ENCODE peak calls at places on chromosome 9, in eight cellular contexts. One of them, this sample, is unnamed.

GRCh38 chr9:133812077-133812868 is 74.1 kb upstream of the SARDH start:
- DNase-seq in gastrocnemius medialis: no peak
- DNase-seq in stomach: no peak
- DNase-seq in lower leg skin: no peak
- DNase-seq in A549: no peak
- DNase-seq in heart left ventricle: no peak
- DNase-seq in adrenal gland: no peak
- DNase-seq in tibial nerve: no peak
- DNase-seq in this sample: no peak

GRCh38 chr9:101462558-101462957 is 27.0 kb upstream of the ALDOB start:
- DNase-seq in gastrocnemius medialis: no peak
- DNase-seq in stomach: no peak
- DNase-seq in lower leg skin: no peak
- DNase-seq in A549: no peak
- DNase-seq in heart left ventricle: no peak
- DNase-seq in adrenal gland: no peak
- DNase-seq in tibial nerve: no peak
- DNase-seq in this sample: no peak

GRCh38 chr9:93684806-93685553 is 108.6 kb downstream of the PHF2 start:
- DNase-seq in gastrocnemius medialis: no peak
- DNase-seq in stomach: no peak
- DNase-seq in lower leg skin: no peak
- DNase-seq in A549: no peak
- DNase-seq in heart left ventricle: peak
- DNase-seq in adrenal gland: no peak
- DNase-seq in tibial nerve: peak
- DNase-seq in this sample: no peak

GRCh38 chr9:105842023-105842644 is 147.8 kb downstream of the TMEM38B start:
- DNase-seq in gastrocnemius medialis: no peak
- DNase-seq in stomach: no peak
- DNase-seq in lower leg skin: no peak
- DNase-seq in A549: peak
- DNase-seq in heart left ventricle: no peak
- DNase-seq in adrenal gland: peak
- DNase-seq in tibial nerve: no peak
- DNase-seq in this sample: no peak

GRCh38 chr9:93574900-93575705 is 1.3 kb upstream of the PHF2 start:
- DNase-seq in gastrocnemius medialis: no peak
- DNase-seq in stomach: peak
- DNase-seq in lower leg skin: no peak
- DNase-seq in A549: no peak
- DNase-seq in heart left ventricle: no peak
- DNase-seq in adrenal gland: peak
- DNase-seq in tibial nerve: no peak
- DNase-seq in this sample: no peak

GRCh38 chr9:34326690-34327089 is 2.4 kb downstream of the KIF24 start:
- DNase-seq in gastrocnemius medialis: no peak
- DNase-seq in stomach: no peak
- DNase-seq in lower leg skin: no peak
- DNase-seq in A549: no peak
- DNase-seq in heart left ventricle: no peak
- DNase-seq in adrenal gland: no peak
- DNase-seq in tibial nerve: no peak
- DNase-seq in this sample: no peak

GRCh38 chr9:88684046-88684445 is 149.1 kb downstream of the NXNL2 start:
- DNase-seq in gastrocnemius medialis: no peak
- DNase-seq in stomach: no peak
- DNase-seq in lower leg skin: no peak
- DNase-seq in A549: no peak
- DNase-seq in heart left ventricle: no peak
- DNase-seq in adrenal gland: no peak
- DNase-seq in tibial nerve: no peak
- DNase-seq in this sample: no peak

GRCh38 chr9:69339620-69340019 is 14.6 kb downstream of the ENTREP1 start:
- DNase-seq in gastrocnemius medialis: no peak
- DNase-seq in stomach: no peak
- DNase-seq in lower leg skin: no peak
- DNase-seq in A549: no peak
- DNase-seq in heart left ventricle: no peak
- DNase-seq in adrenal gland: no peak
- DNase-seq in tibial nerve: no peak
- DNase-seq in this sample: no peak

GRCh38 chr9:112103405-112103804 is 71.7 kb downstream of the SUSD1 start:
- DNase-seq in gastrocnemius medialis: no peak
- DNase-seq in stomach: no peak
- DNase-seq in lower leg skin: no peak
- DNase-seq in A549: no peak
- DNase-seq in heart left ventricle: no peak
- DNase-seq in adrenal gland: no peak
- DNase-seq in tibial nerve: no peak
- DNase-seq in this sample: no peak

GRCh38 chr9:76810377-76810957 is 46.2 kb downstream of the PCA3 start:
- DNase-seq in gastrocnemius medialis: peak
- DNase-seq in stomach: no peak
- DNase-seq in lower leg skin: peak
- DNase-seq in A549: peak
- DNase-seq in heart left ventricle: no peak
- DNase-seq in adrenal gland: peak
- DNase-seq in tibial nerve: peak
- DNase-seq in this sample: no peak

GRCh38 chr9:89445801-89446228 is 52.1 kb downstream of the SEMA4D start:
- DNase-seq in gastrocnemius medialis: no peak
- DNase-seq in stomach: no peak
- DNase-seq in lower leg skin: no peak
- DNase-seq in A549: no peak
- DNase-seq in heart left ventricle: no peak
- DNase-seq in adrenal gland: no peak
- DNase-seq in tibial nerve: no peak
- DNase-seq in this sample: no peak

GRCh38 chr9:92245005-92245797 is 48.3 kb downstream of the IARS1 start:
- DNase-seq in gastrocnemius medialis: no peak
- DNase-seq in stomach: no peak
- DNase-seq in lower leg skin: no peak
- DNase-seq in A549: no peak
- DNase-seq in heart left ventricle: no peak
- DNase-seq in adrenal gland: no peak
- DNase-seq in tibial nerve: no peak
- DNase-seq in this sample: no peak

GRCh38 chr9:91992636-91993035 is 42.6 kb upstream of the ROR2 start:
- DNase-seq in gastrocnemius medialis: no peak
- DNase-seq in stomach: no peak
- DNase-seq in lower leg skin: peak
- DNase-seq in A549: peak
- DNase-seq in heart left ventricle: no peak
- DNase-seq in adrenal gland: no peak
- DNase-seq in tibial nerve: no peak
- DNase-seq in this sample: no peak

GRCh38 chr9:115396071-115396529 is 278.1 kb upstream of the TNC start:
- DNase-seq in gastrocnemius medialis: no peak
- DNase-seq in stomach: no peak
- DNase-seq in lower leg skin: no peak
- DNase-seq in A549: no peak
- DNase-seq in heart left ventricle: no peak
- DNase-seq in adrenal gland: no peak
- DNase-seq in tibial nerve: no peak
- DNase-seq in this sample: no peak

GRCh38 chr9:100324594-100325200 is 28.0 kb downstream of the TEX10 start:
- DNase-seq in gastrocnemius medialis: no peak
- DNase-seq in stomach: no peak
- DNase-seq in lower leg skin: no peak
- DNase-seq in A549: peak
- DNase-seq in heart left ventricle: no peak
- DNase-seq in adrenal gland: no peak
- DNase-seq in tibial nerve: no peak
- DNase-seq in this sample: no peak

GRCh38 chr9:17470449-17470848 is 108.4 kb upstream of the SH3GL2 start:
- DNase-seq in gastrocnemius medialis: no peak
- DNase-seq in stomach: no peak
- DNase-seq in lower leg skin: no peak
- DNase-seq in A549: no peak
- DNase-seq in heart left ventricle: no peak
- DNase-seq in adrenal gland: no peak
- DNase-seq in tibial nerve: no peak
- DNase-seq in this sample: no peak

DNA sequence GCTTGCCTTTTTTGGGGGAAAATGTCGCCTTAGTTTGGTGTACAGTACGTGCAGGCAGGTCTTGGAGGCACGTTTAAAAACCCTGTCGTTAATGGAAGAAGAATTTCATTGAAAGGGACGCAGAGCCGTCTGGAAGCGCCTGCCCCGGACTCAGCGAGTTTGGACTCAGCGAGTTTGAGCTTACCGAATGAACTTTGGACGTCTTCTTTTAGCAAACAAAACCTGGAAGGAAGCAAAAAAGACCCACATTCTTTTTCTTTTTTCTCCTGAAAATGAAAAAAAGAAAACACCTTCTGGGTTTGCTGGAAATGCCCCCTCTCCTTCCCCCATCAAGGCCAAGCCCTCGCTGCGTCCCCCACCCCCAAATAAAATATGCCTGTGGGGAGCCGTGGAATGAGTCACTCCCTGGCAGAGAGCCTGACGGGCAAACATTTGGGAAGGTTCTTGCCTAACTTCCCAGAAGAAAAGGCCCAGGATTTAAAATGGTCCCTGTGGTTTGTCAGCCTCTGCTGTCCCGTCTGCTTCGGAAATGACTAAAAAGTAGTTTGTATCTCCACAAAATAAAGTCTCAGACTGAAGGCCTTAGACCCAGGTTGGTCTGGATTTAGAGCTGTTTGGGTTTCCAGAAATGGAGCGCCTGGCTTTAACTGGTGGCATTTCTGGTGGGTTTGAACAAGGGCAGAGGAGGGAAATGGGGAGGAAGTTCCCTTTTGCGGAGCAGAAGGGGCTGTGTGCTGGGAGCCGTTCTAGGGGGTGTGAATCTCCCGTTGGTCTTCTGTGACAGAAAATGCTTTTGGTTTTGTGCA is 1.7 kb downstream of the NEK6 start:
- DNase-seq in gastrocnemius medialis: peak
- DNase-seq in stomach: peak
- DNase-seq in lower leg skin: peak
- DNase-seq in A549: peak
- DNase-seq in heart left ventricle: peak
- DNase-seq in adrenal gland: peak
- DNase-seq in tibial nerve: peak
- DNase-seq in this sample: peak
- TF ChIP-seq POLR2A in gastrocnemius medialis: no peak
- TF ChIP-seq POLR2A in stomach: no peak
- TF ChIP-seq POLR2A in lower leg skin: no peak
- TF ChIP-seq POLR2A in A549: no peak
- TF ChIP-seq POLR2A in heart left ventricle: no peak
- TF ChIP-seq POLR2A in adrenal gland: no peak
- TF ChIP-seq POLR2A in tibial nerve: peak
- TF ChIP-seq POLR2A in this sample: no peak

GRCh38 chr9:31394040-31394473 is 990.4 kb upstream of the ACO1 start:
- DNase-seq in gastrocnemius medialis: no peak
- DNase-seq in stomach: no peak
- DNase-seq in lower leg skin: no peak
- DNase-seq in A549: no peak
- DNase-seq in heart left ventricle: no peak
- DNase-seq in adrenal gland: no peak
- DNase-seq in tibial nerve: no peak
- DNase-seq in this sample: no peak
- TF ChIP-seq CTCF in gastrocnemius medialis: no peak
- TF ChIP-seq CTCF in stomach: no peak
- TF ChIP-seq CTCF in lower leg skin: no peak
- TF ChIP-seq CTCF in A549: no peak
- TF ChIP-seq CTCF in heart left ventricle: no peak
- TF ChIP-seq CTCF in adrenal gland: no peak
- TF ChIP-seq CTCF in tibial nerve: no peak
- TF ChIP-seq CTCF in this sample: no peak

DNA sequence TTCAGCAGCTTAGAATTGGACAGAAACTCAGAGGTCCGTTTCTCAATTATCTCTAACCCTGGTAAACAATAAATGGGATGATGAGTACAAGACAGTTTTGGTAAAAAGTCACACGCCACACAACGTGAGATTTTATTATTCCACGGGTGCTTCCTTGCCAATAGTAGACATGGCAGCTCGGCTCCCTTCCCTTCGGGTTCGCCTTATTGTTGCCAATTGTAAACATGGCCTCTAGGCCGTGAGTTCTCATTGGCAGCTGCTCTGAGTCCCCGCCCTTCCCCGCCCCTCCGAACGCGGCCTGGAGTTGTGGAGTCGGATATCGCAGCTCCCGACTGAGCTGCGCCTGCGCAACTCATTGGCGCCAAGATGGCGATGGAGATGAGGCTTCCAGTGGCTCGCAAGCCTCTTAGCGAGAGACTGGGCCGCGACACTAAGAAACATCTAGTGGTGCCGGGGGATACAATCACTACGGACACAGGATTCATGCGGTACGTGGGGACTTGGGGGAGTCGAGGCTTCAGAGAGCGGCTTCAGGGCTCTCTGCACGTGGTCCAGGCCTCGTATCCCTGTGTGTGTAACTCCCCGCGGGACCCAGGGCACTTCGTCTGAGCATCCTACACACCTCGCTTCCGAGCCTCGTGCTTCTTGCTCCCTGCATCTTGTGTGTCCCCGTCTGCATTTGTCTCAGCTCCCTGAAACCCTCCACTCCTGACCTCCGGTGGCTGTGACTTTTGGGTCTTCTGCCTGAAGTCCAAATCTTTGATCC is at the start of gene EXOSC2:
- DNase-seq in gastrocnemius medialis: peak
- DNase-seq in stomach: peak
- DNase-seq in lower leg skin: peak
- DNase-seq in A549: peak
- DNase-seq in heart left ventricle: peak
- DNase-seq in adrenal gland: peak
- DNase-seq in tibial nerve: peak
- DNase-seq in this sample: peak
- TF ChIP-seq POLR2A in gastrocnemius medialis: peak
- TF ChIP-seq POLR2A in stomach: no peak
- TF ChIP-seq POLR2A in lower leg skin: no peak
- TF ChIP-seq POLR2A in A549: peak
- TF ChIP-seq POLR2A in heart left ventricle: peak
- TF ChIP-seq POLR2A in adrenal gland: no peak
- TF ChIP-seq POLR2A in tibial nerve: peak
- TF ChIP-seq POLR2A in this sample: no peak

GRCh38 chr9:108119530-108120113 is 630.1 kb upstream of the KLF4 start:
- DNase-seq in gastrocnemius medialis: no peak
- DNase-seq in stomach: peak
- DNase-seq in lower leg skin: no peak
- DNase-seq in A549: no peak
- DNase-seq in heart left ventricle: no peak
- DNase-seq in adrenal gland: peak
- DNase-seq in tibial nerve: no peak
- DNase-seq in this sample: no peak

GRCh38 chr9:108130896-108131295 is 641.3 kb upstream of the KLF4 start:
- DNase-seq in gastrocnemius medialis: no peak
- DNase-seq in stomach: peak
- DNase-seq in lower leg skin: no peak
- DNase-seq in A549: no peak
- DNase-seq in heart left ventricle: no peak
- DNase-seq in adrenal gland: no peak
- DNase-seq in tibial nerve: no peak
- DNase-seq in this sample: no peak

GRCh38 chr9:108125541-108125940 is 636.0 kb upstream of the KLF4 start:
- DNase-seq in gastrocnemius medialis: no peak
- DNase-seq in stomach: no peak
- DNase-seq in lower leg skin: no peak
- DNase-seq in A549: no peak
- DNase-seq in heart left ventricle: no peak
- DNase-seq in adrenal gland: peak
- DNase-seq in tibial nerve: no peak
- DNase-seq in this sample: no peak
- TF ChIP-seq CTCF in gastrocnemius medialis: no peak
- TF ChIP-seq CTCF in stomach: no peak
- TF ChIP-seq CTCF in lower leg skin: no peak
- TF ChIP-seq CTCF in A549: no peak
- TF ChIP-seq CTCF in heart left ventricle: no peak
- TF ChIP-seq CTCF in adrenal gland: no peak
- TF ChIP-seq CTCF in tibial nerve: no peak
- TF ChIP-seq CTCF in this sample: no peak